ENCODE peak calls at places on chromosomes 3 and 15, in four cellular contexts. L is OCI-LY7, D is uterus, F is astrocyte. G is an unnamed sample. For H3K9me3, the result is how much of the 10 kb centered on the place peaks cover.

GRCh38 chr15:48850648-48851047 is 27.3 kb upstream of the EID1 start:
- DNase-seq in D (no peak), F (no peak), L (no peak), G (no peak)

GRCh38 chr3:13159890-13160289 is 86.7 kb upstream of the IQSEC1 start:
- DNase-seq in F (no peak), L (no peak), D (no peak), G (no peak)

GRCh38 chr15:50280271-50280670 is 14.7 kb upstream of the HDC start:
- DNase-seq in L (no peak), F (peak), D (no peak), G (no peak)

GRCh38 chr3:113286524-113286923 is 75.2 kb downstream of the BOC start:
- DNase-seq in D (no peak), F (no peak), L (no peak), G (no peak)

GRCh38 chr15:80568876-80569605 is 126.1 kb upstream of the ABHD17C start:
- DNase-seq in F (no peak), L (no peak), D (no peak), G (no peak)

GRCh38 chr15:48592221-48592731 is 53.2 kb downstream of the FBN1 start:
- DNase-seq in F (peak), D (no peak), L (no peak), G (no peak)

GRCh38 chr15:80615361-80615736 is 79.8 kb upstream of the ABHD17C start:
- DNase-seq in F (no peak), D (no peak), L (no peak), G (no peak)

GRCh38 chr15:50055333-50056278 is 63.4 kb downstream of the ATP8B4 start:
- DNase-seq in L (no peak), F (peak), D (no peak), G (no peak)

GRCh38 chr3:188153949-188154757 is at the start of gene LPP:
- DNase-seq in F (peak), D (peak), L (peak), G (peak)

DNA sequence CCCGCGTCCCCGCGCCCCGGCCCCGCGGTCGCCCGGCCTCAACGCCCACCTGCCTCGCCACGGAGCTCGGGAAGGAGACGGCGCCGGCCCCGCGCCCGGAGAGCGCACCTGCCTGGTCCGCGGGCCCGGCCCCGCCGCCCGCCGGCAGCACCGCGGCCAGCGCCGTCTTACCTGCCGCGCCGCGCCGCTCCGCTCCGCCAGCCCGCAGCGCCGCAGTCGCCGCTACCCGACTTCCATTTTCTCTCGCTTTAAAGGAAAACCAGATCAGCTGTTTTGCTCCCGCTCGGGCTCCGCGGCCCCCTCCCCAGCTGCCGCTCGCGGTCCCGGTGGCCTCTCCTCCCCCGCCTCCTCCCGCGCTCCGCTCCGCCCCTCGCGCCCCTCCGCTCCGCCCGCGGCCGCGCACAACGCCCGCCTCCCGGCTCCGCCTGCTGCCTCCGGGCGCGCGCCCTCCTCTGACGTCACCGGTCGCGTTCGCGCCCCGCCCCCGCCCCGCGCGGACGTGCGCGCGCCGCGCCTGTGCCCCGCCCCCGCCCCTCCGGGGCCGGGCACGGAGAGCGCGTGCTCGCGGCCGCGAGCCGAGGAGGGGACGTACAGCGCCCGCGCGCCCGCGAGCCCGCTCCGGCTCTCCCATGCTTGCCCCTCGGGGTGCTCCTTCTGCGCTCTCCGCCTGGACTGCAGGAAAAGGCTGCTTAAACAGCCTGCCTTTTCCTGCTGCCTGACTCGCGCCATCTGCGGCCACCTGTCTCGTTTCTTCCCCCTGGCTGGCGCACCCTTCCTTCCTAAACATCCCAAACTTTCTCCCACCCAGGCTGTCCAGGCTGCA is 159.8 kb upstream of the CHRNA7 start:
- DNase-seq in D (peak), L (peak), F (peak), G (peak)
- H3K27ac ChIP-seq in D (peak), L (no peak), F (peak), G (peak)

DNA sequence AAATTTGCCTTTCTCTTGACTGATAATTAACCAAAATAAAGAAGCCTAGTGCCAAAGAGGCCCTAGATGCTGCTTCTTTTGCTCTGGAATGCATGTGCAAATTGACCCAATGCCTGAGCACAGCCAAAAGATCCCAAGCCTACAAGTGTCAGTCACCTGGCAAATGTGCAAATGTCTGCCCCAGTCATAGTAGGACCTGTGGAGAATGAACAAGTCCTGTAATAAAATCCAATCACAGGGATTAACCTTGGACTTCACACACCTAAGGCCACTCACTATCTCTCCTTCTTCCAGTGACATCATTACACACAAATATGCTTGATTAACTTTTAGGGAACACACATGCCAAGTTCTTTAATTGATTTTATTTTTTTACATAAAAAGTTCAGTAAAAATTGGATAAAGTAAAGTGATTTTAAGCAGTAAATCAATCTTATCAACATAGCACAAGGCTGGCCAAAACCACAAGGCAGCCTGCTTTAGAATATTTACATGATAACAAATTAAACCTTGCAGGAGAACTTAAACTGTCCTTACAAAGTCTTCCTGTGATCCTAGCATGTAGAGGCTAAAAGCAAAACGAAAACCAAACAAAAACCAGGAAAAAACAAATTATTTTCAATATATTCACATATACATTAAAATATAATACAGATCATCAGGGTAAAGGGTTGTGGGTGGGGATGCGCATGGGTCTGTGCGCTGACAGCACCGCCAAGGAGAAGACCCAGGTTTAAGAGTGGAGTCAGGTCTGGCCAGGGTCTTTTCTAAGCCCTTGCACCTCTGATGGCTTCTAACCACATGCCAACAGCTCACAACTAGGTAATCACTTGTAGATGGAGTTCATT is 36.8 kb downstream of the NBEAL2 start:
- DNase-seq in L (no peak), D (no peak), F (peak), G (no peak)
- H3K9me3 ChIP-seq in L (under half), D (under half), F (under half), G (under half)

DNA sequence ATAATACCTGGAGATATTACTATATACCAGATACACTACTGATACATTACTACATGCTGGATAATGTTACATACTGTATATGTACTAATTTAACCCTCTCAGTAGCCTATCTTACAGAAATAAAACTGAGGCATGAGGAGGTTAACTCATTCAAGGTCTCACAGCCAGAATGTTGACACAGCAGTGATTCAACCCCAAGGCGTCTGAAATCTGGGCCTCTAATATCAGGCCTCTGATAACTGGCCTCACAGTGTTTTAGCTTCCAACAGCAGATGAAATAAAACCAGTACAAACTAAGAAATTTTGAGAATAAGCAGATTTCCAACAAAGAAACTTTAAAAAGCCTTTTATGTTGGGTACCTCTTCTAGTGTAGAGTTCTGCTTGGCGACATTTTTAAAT is 23.4 kb downstream of the DZIP1L start:
- DNase-seq in D (no peak), F (peak), L (no peak), G (no peak)
- H3K4me3 ChIP-seq in D (no peak), F (no peak), L (no peak), G (no peak)

DNA sequence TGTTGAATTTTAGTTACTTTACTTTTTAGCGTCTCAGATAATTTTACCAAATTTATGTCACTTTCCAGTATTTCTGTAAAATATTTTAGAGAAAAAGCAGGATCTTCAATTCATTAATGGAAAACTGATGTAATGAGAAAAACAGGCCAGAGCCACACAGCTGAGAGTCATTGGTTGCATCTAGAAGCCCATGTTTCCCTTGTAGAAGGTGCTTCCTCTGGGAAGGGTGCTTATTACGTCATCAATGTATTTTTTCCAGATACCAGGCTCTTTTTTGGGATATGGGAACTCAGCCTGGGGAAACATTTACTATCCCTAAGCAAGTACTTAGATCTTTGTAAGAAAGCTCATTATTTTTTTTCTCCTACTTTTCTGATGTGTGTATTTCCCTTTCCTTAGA is 89.1 kb upstream of the PHLDB2 start:
- DNase-seq in D (no peak), L (no peak), F (no peak), G (no peak)
- H3K27ac ChIP-seq in D (peak), L (no peak), F (no peak), G (peak)

DNA sequence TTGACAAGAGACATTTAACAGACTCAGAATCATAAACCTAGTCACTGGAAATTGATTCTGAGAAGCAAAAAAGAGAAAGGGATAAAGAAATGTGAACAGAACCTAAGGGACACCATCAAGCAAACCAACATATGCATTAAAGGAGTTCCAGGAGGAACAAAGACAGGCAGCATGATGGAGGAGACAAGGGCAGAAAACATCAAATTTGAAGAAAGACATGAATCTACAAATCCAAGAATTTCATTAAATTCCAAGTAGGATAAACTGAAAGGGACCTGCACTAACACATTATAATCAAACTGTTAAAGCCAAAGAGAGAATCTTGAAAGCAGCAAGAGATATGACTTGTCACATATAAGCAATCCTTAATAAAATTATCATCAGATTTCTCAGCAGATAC is 122.3 kb downstream of the STT3B start:
- DNase-seq in D (no peak), L (no peak), F (no peak), G (no peak)
- H3K9me3 ChIP-seq in D (under half), L (under half), F (under half), G (under half)

GRCh38 chr15:101126618-101127502 is 125.0 kb downstream of the CHSY1 start:
- DNase-seq in L (no peak), F (peak), D (no peak), G (no peak)
- H3K4me3 ChIP-seq in L (peak), F (peak), D (no peak), G (no peak)

DNA sequence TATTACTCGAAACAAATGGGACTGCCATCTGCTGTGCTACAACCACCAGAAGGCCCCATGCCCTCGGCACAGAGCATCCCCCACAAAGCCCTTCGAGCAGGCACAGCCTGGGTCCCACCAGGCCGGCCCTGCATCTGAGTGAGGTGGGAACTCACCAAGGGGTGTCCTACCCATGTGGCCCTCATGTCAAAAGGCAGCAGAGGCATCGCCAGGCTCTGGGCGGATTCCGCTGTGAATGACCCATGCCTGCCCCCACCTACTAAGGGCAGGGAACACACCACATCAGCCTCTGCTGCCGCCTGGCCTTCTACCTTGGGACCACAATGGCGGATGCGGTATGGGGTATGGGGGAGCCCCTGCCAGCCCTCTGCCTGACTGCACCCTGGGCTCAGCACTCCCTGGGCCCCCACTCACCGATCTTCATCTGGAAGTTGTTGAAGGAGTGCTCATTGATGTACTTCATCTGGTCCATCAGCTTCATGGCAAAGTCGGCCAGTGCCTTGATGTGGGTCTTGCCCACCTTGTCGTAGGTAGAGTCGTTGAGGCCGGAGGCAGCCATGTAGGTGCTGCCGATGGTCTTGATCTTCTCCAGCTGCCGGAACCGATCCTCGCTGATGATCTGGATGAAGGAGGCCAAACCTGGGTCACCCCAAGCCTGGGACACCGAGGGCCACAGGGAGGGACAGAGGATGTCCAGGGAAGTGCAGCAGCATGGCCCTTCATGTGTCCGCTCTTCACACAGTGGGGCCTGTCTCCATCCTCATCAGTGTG is 87.8 kb downstream of the SEC22A start:
- DNase-seq in F (no peak), L (no peak), D (no peak), G (no peak)
- H3K27ac ChIP-seq in F (no peak), L (no peak), D (no peak), G (no peak)

DNA sequence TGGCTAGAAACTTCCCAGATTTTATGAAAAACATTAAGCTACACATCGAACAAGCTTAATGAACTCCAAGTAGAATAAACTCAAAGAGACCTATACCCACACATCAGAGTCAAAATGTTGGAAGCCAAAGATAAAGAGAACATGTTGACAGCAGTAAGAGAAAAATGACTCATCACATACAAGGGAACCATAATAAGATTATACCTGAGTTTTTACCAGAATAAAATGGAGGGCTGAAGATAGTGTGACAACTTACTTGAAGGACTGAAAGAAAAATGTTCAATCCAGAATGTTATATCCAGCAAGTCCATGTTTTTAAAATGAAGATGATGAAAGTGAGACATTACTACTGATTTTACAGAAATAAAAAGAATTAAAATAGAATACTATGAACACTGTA is 22.8 kb downstream of the MYL3 start:
- DNase-seq in F (no peak), D (no peak), L (no peak), G (no peak)
- H3K9me3 ChIP-seq in F (under half), D (under half), L (under half), G (under half)

GRCh38 chr3:171169866-171170265 is 143.3 kb upstream of the SLC2A2 start:
- DNase-seq in F (no peak), L (no peak), D (no peak), G (no peak)

GRCh38 chr3:171169443-171169842 is 142.9 kb upstream of the SLC2A2 start:
- DNase-seq in L (no peak), D (no peak), F (no peak), G (no peak)

GRCh38 chr3:171165986-171166385 is 139.5 kb upstream of the SLC2A2 start:
- DNase-seq in D (no peak), F (peak), L (no peak), G (no peak)

GRCh38 chr3:171168086-171168485 is 141.6 kb upstream of the SLC2A2 start:
- DNase-seq in D (no peak), L (no peak), F (peak), G (no peak)

DNA sequence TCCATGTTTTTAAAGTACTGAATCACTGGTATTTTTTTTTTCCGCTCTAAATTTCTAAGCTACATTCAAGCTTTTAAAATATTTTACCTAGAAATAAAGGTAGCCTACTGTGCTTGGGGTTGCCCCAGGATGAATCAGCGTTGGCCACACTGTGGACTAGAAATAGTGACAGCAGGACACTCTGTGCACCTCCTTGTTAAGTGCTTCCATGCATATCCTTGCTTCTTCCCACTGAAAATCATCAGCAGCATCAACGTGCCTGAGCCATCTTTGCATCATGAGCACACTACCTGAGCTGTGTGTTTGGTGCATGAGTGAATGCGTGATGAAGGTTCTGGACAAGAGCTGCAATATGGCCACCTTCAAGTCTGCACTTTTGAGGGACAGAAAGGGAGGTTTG is 142.0 kb upstream of the SLC2A2 start:
- DNase-seq in L (no peak), F (no peak), D (no peak), G (no peak)
- H3K4me3 ChIP-seq in L (no peak), F (no peak), D (no peak), G (no peak)

G was measured in tibial artery.